ENCODE peak calls at places on chromosome 3, in seven cellular contexts. G is body of pancreas, I is MM.1S, K is neural progenitor cell, A is sigmoid colon, Y is cardiac muscle cell, W is psoas muscle. S is an unnamed sample.

GRCh38 chr3:12308517-12308916 is 19.6 kb downstream of the PPARG start:
- DNase-seq in G (no peak), I (no peak), K (no peak), A (no peak), Y (peak), W (no peak), S (no peak)

GRCh38 chr3:138877246-138877645 is 42.5 kb upstream of the PIK3CB start:
- DNase-seq in G (no peak), I (no peak), K (no peak), A (no peak), Y (no peak), W (no peak), S (no peak)

GRCh38 chr3:114519415-114519814 is 225.6 kb downstream of the TIGIT start:
- DNase-seq in G (peak), I (no peak), K (peak), A (no peak), Y (peak), W (peak), S (peak)

GRCh38 chr3:37905987-37906674 is 44.5 kb downstream of the CTDSPL start:
- DNase-seq in G (no peak), I (no peak), K (no peak), A (no peak), Y (peak), W (no peak), S (no peak)

GRCh38 chr3:186938716-186939115 is 8.4 kb downstream of the ST6GAL1 start:
- DNase-seq in G (no peak), I (no peak), K (no peak), A (no peak), Y (peak), W (no peak), S (no peak)

GRCh38 chr3:187186801-187187421 is 10.4 kb upstream of the RTP1 start:
- DNase-seq in G (no peak), I (no peak), K (no peak), A (peak), Y (peak), W (peak), S (peak)

GRCh38 chr3:108031893-108032292 is 58.9 kb downstream of the CD47 start:
- DNase-seq in G (no peak), I (no peak), K (no peak), A (no peak), Y (no peak), W (no peak), S (no peak)

GRCh38 chr3:138781012-138781470 is 53.7 kb downstream of the PIK3CB start:
- DNase-seq in G (peak), I (peak), K (no peak), A (no peak), Y (no peak), W (no peak), S (no peak)

DNA sequence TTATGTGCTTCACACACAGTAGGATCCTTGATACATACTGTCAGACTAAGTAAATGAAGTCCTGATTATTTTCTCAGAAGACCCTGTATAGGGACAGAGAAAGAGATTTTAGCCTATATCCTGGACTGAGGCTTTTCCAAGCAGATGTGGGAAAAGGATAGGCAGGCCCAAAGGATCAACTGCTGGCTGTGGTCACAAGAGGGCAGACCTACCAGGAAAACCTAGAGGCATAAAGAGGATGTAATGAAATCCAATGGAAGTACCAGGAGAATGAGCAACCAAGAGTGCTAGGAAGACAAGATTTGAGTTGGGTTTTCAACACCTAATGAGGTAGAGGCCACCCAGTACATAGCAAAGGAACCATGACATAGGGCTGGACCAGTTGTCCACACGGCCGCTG is 23.1 kb downstream of the DCLK3 start:
- DNase-seq in G (no peak), I (no peak), K (peak), A (no peak), Y (peak), W (no peak), S (no peak)
- TF ChIP-seq CTCF in G (no peak), I (no peak), K (peak), A (no peak), Y (peak), W (peak), S (no peak)

GRCh38 chr3:44477312-44478030 is at the start of gene ZNF445:
- DNase-seq in G (peak), I (peak), K (peak), A (peak), Y (peak), W (peak), S (peak)

GRCh38 chr3:44476181-44476599 is 1.3 kb downstream of the ZNF445 start:
- DNase-seq in G (no peak), I (no peak), K (no peak), A (no peak), Y (peak), W (no peak), S (no peak)

GRCh38 chr3:44476963-44477311 is 533 bp downstream of the ZNF445 start:
- DNase-seq in G (no peak), I (no peak), K (no peak), A (no peak), Y (no peak), W (no peak), S (no peak)

GRCh38 chr3:44478606-44479094 is 1.2 kb upstream of the ZNF445 start:
- DNase-seq in G (no peak), I (no peak), K (no peak), A (no peak), Y (no peak), W (no peak), S (no peak)

DNA sequence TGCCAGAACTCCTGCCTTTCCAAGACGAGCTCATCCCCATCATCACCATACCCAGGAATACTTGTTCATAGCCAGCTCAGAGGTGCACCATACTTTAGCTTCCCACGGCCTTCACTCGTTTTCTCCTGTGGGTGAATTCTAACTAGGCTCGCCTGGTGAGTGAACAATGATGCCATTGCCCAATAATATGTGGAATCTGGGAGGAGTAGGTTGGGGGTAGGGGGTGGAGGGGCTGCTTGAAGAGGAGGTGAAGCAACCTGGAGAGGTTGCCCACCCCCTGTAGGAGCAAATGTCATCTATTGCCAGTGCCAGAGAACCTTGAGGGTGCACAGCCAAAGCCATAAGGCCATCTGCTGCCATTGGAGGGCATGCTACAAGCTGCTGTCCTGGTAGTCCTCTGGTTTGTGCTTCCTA is 592 bp upstream of the ZNF445 start:
- DNase-seq in G (no peak), I (no peak), K (no peak), A (no peak), Y (no peak), W (no peak), S (no peak)
- H3K27ac ChIP-seq in G (peak), I (no peak), K (no peak), A (peak), Y (peak), W (peak), S (no peak)

DNA sequence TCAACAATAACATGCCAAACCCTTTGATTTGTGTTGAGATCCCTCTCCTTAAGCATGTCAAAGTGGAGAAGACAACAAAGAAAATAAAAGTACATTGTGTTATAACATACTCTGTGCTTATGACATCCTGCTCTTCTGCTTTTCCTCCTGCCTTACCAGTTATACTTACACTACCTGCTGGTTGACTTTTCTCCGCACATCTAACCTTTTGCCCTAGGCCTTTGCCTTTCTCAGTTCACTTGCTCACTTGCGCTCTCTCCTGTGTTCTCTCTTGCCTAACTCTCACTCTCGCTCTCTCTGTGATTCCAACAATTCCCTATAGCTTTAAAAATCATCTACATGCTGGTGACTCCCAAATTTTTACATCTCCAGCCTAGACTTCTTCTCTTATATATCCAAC is 5.7 kb downstream of the DNAH12 start:
- DNase-seq in G (no peak), I (no peak), K (no peak), A (no peak), Y (no peak), W (no peak), S (no peak)
- TF ChIP-seq CTCF in G (no peak), I (no peak), K (no peak), A (no peak), Y (no peak), W (no peak), S (no peak)

GRCh38 chr3:150725548-150725947 is 21.8 kb upstream of the ERICH6 start:
- DNase-seq in G (no peak), I (no peak), K (no peak), A (no peak), Y (no peak), W (no peak), S (no peak)

GRCh38 chr3:150733373-150733935 is 29.5 kb downstream of the SIAH2 start:
- DNase-seq in G (no peak), I (no peak), K (peak), A (no peak), Y (peak), W (no peak), S (no peak)

GRCh38 chr3:150729682-150730360 is 26.1 kb upstream of the ERICH6 start:
- DNase-seq in G (no peak), I (no peak), K (no peak), A (no peak), Y (no peak), W (no peak), S (no peak)

GRCh38 chr3:150723946-150724345 is 20.2 kb upstream of the ERICH6 start:
- DNase-seq in G (no peak), I (no peak), K (no peak), A (no peak), Y (no peak), W (no peak), S (no peak)

GRCh38 chr3:150727653-150728502 is 24.2 kb upstream of the ERICH6 start:
- DNase-seq in G (no peak), I (no peak), K (no peak), A (no peak), Y (no peak), W (no peak), S (no peak)
- H3K27ac ChIP-seq in G (no peak), I (no peak), K (no peak), A (peak), Y (no peak), W (no peak), S (peak)

DNA sequence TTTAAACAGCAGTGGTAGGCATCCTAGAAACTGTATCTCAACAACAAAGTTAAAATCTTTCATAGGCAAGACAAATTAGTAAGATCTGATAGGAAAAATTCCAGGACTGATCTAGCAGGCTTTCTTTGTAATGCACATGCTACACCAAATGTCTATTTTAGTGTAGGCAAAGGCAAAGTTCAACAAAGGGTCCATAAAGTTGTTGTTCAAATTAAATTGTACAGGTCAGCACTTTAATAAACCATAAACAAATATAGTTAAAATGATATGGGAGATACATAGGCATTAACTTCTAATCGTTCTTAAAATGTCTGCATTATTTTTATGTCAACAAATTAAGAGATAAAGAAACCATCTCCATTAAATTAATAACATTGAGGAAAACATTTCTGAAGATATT is 413.0 kb downstream of the TUSC7 start:
- DNase-seq in G (no peak), I (no peak), K (no peak), A (no peak), Y (no peak), W (no peak), S (no peak)
- TF ChIP-seq CTCF in G (no peak), I (no peak), K (no peak), A (no peak), Y (no peak), W (no peak), S (no peak)

DNA sequence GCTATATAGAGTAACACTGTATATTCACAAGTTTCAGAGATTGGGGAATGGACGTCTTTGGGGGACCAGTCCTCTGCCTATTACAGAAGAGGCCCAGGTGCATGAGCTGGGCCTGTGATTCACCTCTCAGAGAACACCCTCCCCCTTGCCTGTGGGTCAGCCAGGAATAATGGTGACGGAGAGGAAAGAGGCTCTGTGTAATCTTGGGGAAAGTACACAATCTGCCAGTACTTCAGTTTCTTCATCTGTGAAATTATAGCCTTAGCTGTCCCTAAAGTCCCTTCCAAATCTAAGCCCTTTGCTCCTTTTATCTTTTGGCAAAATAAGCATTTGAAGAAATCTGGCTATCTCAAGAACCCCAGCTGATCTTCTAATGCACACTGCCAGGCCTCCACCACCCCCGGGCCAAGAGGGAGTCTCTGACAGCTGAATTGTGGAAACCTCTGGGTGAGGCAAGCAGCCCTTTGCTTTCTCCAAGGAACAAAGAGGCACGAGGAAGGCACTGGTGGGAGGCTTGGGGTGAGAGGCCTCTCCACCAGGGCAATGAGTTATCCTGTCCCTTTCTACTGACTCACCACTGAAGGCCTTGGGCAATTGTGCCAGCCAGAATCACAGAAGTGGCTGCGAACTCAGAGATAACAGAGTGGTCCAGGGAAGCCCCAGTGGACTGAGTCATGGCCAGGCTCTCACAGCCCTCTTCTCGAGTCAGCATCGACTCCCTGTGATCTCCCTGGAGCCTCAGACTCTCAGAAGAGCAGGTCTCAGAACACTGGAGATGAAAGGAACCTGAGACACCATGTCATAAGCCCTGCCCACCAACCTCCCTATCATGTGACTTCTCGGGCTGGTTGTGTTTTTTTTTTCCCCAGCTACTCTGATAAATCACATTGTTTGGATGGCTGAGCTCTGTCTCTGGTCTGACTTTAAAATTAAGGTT is 31.8 kb downstream of the CCNL1 start:
- DNase-seq in G (peak), I (peak), K (no peak), A (peak), Y (peak), W (peak), S (no peak)
- H3K27ac ChIP-seq in G (peak), I (no peak), K (no peak), A (peak), Y (peak), W (peak), S (peak)

DNA sequence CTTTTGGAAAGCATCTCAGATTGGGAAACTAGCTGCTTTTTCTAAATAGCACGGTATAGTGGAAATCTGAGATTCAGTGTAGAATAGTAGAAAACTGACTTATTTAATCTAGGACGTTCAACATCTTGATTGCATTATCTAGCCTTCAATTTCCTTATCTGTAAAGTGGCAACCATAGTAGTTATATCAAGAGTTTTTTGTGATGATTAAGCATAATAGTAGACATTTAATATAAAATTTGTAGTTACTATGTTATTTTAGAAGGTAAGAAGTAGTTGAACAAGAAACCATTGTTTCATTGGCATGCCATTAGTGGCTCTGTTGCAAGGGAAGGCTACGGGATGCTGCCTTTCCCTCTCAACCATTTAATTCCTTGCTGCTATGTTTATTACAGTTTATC is 367.3 kb downstream of the NAALADL2 start:
- DNase-seq in G (no peak), I (no peak), K (no peak), A (no peak), Y (no peak), W (no peak), S (no peak)
- TF ChIP-seq CTCF in G (no peak), I (no peak), K (no peak), A (no peak), Y (no peak), W (no peak), S (no peak)

DNA sequence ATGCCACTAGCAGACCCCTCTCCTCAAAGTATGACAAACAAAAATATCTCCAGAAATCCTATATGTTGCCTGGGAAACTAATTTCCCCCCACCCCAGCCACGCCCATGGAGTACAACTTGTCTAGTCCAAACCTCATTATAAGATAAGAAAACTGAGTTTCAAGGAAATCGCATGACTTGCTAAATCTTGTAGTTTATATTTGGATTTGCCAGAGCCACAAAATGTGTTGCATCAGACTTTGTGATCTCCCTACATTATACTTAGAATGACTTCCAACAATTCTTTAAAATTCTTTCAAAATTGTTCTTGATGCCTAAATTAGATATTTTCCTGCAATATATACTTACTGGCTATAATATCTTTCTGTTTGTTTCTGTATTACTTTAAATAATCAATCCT is 1034.4 kb downstream of the IGSF11 start:
- DNase-seq in G (no peak), I (no peak), K (no peak), A (no peak), Y (no peak), W (no peak), S (no peak)
- H3K27ac ChIP-seq in G (no peak), I (no peak), K (no peak), A (no peak), Y (no peak), W (no peak), S (no peak)

S was measured in prostate gland.